ENCODE peak calls at places on chromosomes 3 and 15, in five cellular contexts. One of them, this sample, is unnamed.

GRCh38 chr3:15291589-15292541 is 40.5 kb downstream of the SH3BP5 start:
- DNase-seq in RKO: no peak
- DNase-seq in GM20000: peak; percentile 59
- DNase-seq in activated gamma-delta T cell treated with Interleukin-2 at 50 U/mL for 16 hours: peak; percentile 69
- DNase-seq in mammary epithelial cell: no peak
- DNase-seq in this sample: no peak

GRCh38 chr15:80231371-80231770 is 20.6 kb downstream of the CTXND1 start:
- DNase-seq in RKO: no peak
- DNase-seq in GM20000: no peak
- DNase-seq in activated gamma-delta T cell treated with Interleukin-2 at 50 U/mL for 16 hours: no peak
- DNase-seq in mammary epithelial cell: no peak
- DNase-seq in this sample: no peak

GRCh38 chr3:121834079-121834730 is 655 bp downstream of the IQCB1 start:
- DNase-seq in RKO: peak; percentile 21
- DNase-seq in GM20000: peak; percentile 30
- DNase-seq in activated gamma-delta T cell treated with Interleukin-2 at 50 U/mL for 16 hours: no peak
- DNase-seq in mammary epithelial cell: peak; percentile 37
- DNase-seq in this sample: peak; percentile 23

GRCh38 chr3:45010718-45011355 is 15.3 kb upstream of the CLEC3B start:
- DNase-seq in RKO: no peak
- DNase-seq in GM20000: no peak
- DNase-seq in activated gamma-delta T cell treated with Interleukin-2 at 50 U/mL for 16 hours: no peak
- DNase-seq in mammary epithelial cell: peak; percentile 77
- DNase-seq in this sample: no peak

GRCh38 chr15:55383687-55384086 is 24.5 kb downstream of the CCPG1 start:
- DNase-seq in RKO: no peak
- DNase-seq in GM20000: no peak
- DNase-seq in activated gamma-delta T cell treated with Interleukin-2 at 50 U/mL for 16 hours: no peak
- DNase-seq in mammary epithelial cell: no peak
- DNase-seq in this sample: no peak

GRCh38 chr3:107241217-107241616 is 136.0 kb upstream of the CCDC54 start:
- DNase-seq in RKO: peak; percentile 67
- DNase-seq in GM20000: no peak
- DNase-seq in activated gamma-delta T cell treated with Interleukin-2 at 50 U/mL for 16 hours: no peak
- DNase-seq in mammary epithelial cell: peak; percentile 71
- DNase-seq in this sample: peak; percentile 54

GRCh38 chr3:186719945-186720739 is 3.0 kb downstream of the KNG1 start:
- DNase-seq in RKO: no peak
- DNase-seq in GM20000: no peak
- DNase-seq in activated gamma-delta T cell treated with Interleukin-2 at 50 U/mL for 16 hours: no peak
- DNase-seq in mammary epithelial cell: no peak
- DNase-seq in this sample: no peak

GRCh38 chr15:65089206-65089824 is 12.8 kb downstream of the KBTBD13 start:
- DNase-seq in RKO: no peak
- DNase-seq in GM20000: no peak
- DNase-seq in activated gamma-delta T cell treated with Interleukin-2 at 50 U/mL for 16 hours: no peak
- DNase-seq in mammary epithelial cell: no peak
- DNase-seq in this sample: no peak

GRCh38 chr15:95086543-95087252 is 855.3 kb downstream of the MCTP2 start:
- DNase-seq in RKO: no peak
- DNase-seq in GM20000: no peak
- DNase-seq in activated gamma-delta T cell treated with Interleukin-2 at 50 U/mL for 16 hours: no peak
- DNase-seq in mammary epithelial cell: peak; percentile 39
- DNase-seq in this sample: peak; percentile 20

GRCh38 chr3:12522721-12523120 is 22.6 kb downstream of the MKRN2OS start:
- DNase-seq in RKO: no peak
- DNase-seq in GM20000: no peak
- DNase-seq in activated gamma-delta T cell treated with Interleukin-2 at 50 U/mL for 16 hours: no peak
- DNase-seq in mammary epithelial cell: no peak
- DNase-seq in this sample: no peak

GRCh38 chr3:13714251-13714916 is 165.5 kb downstream of the FBLN2 start:
- DNase-seq in RKO: no peak
- DNase-seq in GM20000: no peak
- DNase-seq in activated gamma-delta T cell treated with Interleukin-2 at 50 U/mL for 16 hours: no peak
- DNase-seq in mammary epithelial cell: no peak
- DNase-seq in this sample: no peak

GRCh38 chr3:127964053-127964452 is 49.0 kb downstream of the KBTBD12 start:
- DNase-seq in RKO: no peak
- DNase-seq in GM20000: no peak
- DNase-seq in activated gamma-delta T cell treated with Interleukin-2 at 50 U/mL for 16 hours: no peak
- DNase-seq in mammary epithelial cell: peak; percentile 17
- DNase-seq in this sample: no peak

GRCh38 chr15:34357653-34358052 is 9.3 kb downstream of the LPCAT4 start:
- DNase-seq in RKO: no peak
- DNase-seq in GM20000: no peak
- DNase-seq in activated gamma-delta T cell treated with Interleukin-2 at 50 U/mL for 16 hours: no peak
- DNase-seq in mammary epithelial cell: no peak
- DNase-seq in this sample: no peak

GRCh38 chr15:40990789-40991188 is 37.5 kb downstream of the CHAC1 start:
- DNase-seq in RKO: no peak
- DNase-seq in GM20000: no peak
- DNase-seq in activated gamma-delta T cell treated with Interleukin-2 at 50 U/mL for 16 hours: no peak
- DNase-seq in mammary epithelial cell: no peak
- DNase-seq in this sample: no peak

GRCh38 chr15:89441295-89441762 is 55.1 kb downstream of the RHCG start:
- DNase-seq in RKO: no peak
- DNase-seq in GM20000: peak; percentile 90
- DNase-seq in activated gamma-delta T cell treated with Interleukin-2 at 50 U/mL for 16 hours: no peak
- DNase-seq in mammary epithelial cell: no peak
- DNase-seq in this sample: no peak

GRCh38 chr3:64220161-64220560 is 5.1 kb downstream of the PRICKLE2 start:
- DNase-seq in RKO: no peak
- DNase-seq in GM20000: no peak
- DNase-seq in activated gamma-delta T cell treated with Interleukin-2 at 50 U/mL for 16 hours: no peak
- DNase-seq in mammary epithelial cell: no peak
- DNase-seq in this sample: no peak

GRCh38 chr3:149313542-149313941 is 19.9 kb downstream of the TM4SF18 start:
- DNase-seq in RKO: no peak
- DNase-seq in GM20000: no peak
- DNase-seq in activated gamma-delta T cell treated with Interleukin-2 at 50 U/mL for 16 hours: no peak
- DNase-seq in mammary epithelial cell: no peak
- DNase-seq in this sample: no peak

This sample was measured in RWPE1.